ENCODE peak calls at places on chromosomes 16 and 17, in seven cellular contexts. U is Calu3, Q is stomach, L is AG10803, G is pancreas, C is IMR-90, B is fibroblast of lung. V is an unnamed sample.

GRCh38 chr17:72970246-72970645 is 122.2 kb downstream of the SLC39A11 start:
- DNase-seq in U (no peak), C (no peak), Q (no peak), B (no peak), L (no peak), G (no peak), V (no peak)

GRCh38 chr16:48408688-48409087 is 23.5 kb upstream of the SIAH1 start:
- DNase-seq in Q (peak; percentile 39), C (peak; percentile 67), B (peak; percentile 91), U (peak; percentile 54), L (peak; percentile 71), G (no peak), V (no peak)

GRCh38 chr17:79626156-79626890 is 15.5 kb upstream of the RBFOX3 start:
- DNase-seq in L (no peak), Q (no peak), U (no peak), B (no peak), C (no peak), G (no peak), V (no peak)

GRCh38 chr17:56172517-56172982 is 19.3 kb downstream of the ANKFN1 start:
- DNase-seq in C (no peak), G (peak; percentile 18), Q (no peak), B (no peak), L (peak; percentile 24), U (no peak), V (no peak)

GRCh38 chr17:50060951-50061712 is 5.2 kb downstream of the ITGA3 start:
- DNase-seq in B (peak; percentile 82), L (peak; percentile 78), U (no peak), C (peak; percentile 75), G (peak; percentile 69), Q (peak; percentile 76), V (no peak)

GRCh38 chr17:622356-622755 is 92.3 kb downstream of the VPS53 start:
- DNase-seq in B (peak; percentile 88), U (no peak), G (no peak), C (peak; percentile 87), L (peak; percentile 9), Q (no peak), V (no peak)

GRCh38 chr17:2854662-2855061 is 58.4 kb downstream of the RAP1GAP2 start:
- DNase-seq in C (no peak), L (no peak), Q (peak; percentile 69), B (no peak), G (peak; percentile 80), U (peak; percentile 47), V (no peak)

GRCh38 chr17:2025220-2025621 is at the start of gene RTN4RL1:
- DNase-seq in U (peak; percentile 27), B (peak; percentile 57), L (peak; percentile 55), C (no peak), G (peak; percentile 71), Q (peak; percentile 66), V (peak; percentile 42)

GRCh38 chr17:10385871-10386270 is 13.1 kb upstream of the MYH13 start:
- DNase-seq in B (no peak), Q (no peak), L (no peak), C (no peak), U (no peak), G (no peak), V (no peak)

GRCh38 chr17:35892091-35892637 is 12.0 kb upstream of the CCL5 start:
- DNase-seq in U (no peak), G (no peak), B (peak; percentile 22), L (no peak), Q (no peak), C (peak; percentile 12), V (peak; percentile 67)

GRCh38 chr16:3023415-3023668 is 400 bp downstream of the HCFC1R1 start:
- DNase-seq in G (peak; percentile 88), Q (no peak), U (peak; percentile 82), C (peak; percentile 66), L (peak; percentile 77), B (no peak), V (no peak)

GRCh38 chr17:28178800-28179199 is 136.3 kb downstream of the NLK start:
- DNase-seq in L (no peak), G (no peak), Q (no peak), C (no peak), B (peak; percentile 12), U (no peak), V (no peak)

GRCh38 chr16:75256059-75256870 is 4.8 kb upstream of the BCAR1 start:
- DNase-seq in B (no peak), L (no peak), C (no peak), U (no peak), G (peak; percentile 47), Q (peak; percentile 28), V (no peak)

GRCh38 chr17:66354472-66354871 is 52.1 kb downstream of the PRKCA start:
- DNase-seq in C (no peak), B (peak; percentile 36), L (no peak), Q (no peak), U (no peak), G (no peak), V (no peak)

GRCh38 chr16:87724490-87725291 is 41.1 kb downstream of the KLHDC4 start:
- DNase-seq in B (no peak), C (no peak), U (no peak), Q (no peak), G (no peak), L (no peak), V (peak; percentile 76)

GRCh38 chr17:77254961-77255741 is 114.4 kb downstream of the SEC14L1 start:
- DNase-seq in B (peak; percentile 82), G (no peak), L (peak; percentile 91), C (peak; percentile 86), Q (peak; percentile 53), U (peak; percentile 96), V (no peak)

GRCh38 chr16:3348547-3349167 is 7.0 kb upstream of the OR2C1 start:
- DNase-seq in Q (no peak), C (no peak), L (no peak), B (no peak), U (no peak), G (no peak), V (peak; percentile 7)

GRCh38 chr16:85465328-85466307 is 147.5 kb upstream of the GSE1 start:
- DNase-seq in L (peak; percentile 64), G (no peak), U (no peak), Q (no peak), B (peak; percentile 67), C (peak; percentile 76), V (no peak)

GRCh38 chr16:85612801-85613608 is at the start of gene GSE1:
- DNase-seq in B (peak; percentile 83), G (peak; percentile 99), Q (peak; percentile 99), U (peak; percentile 99), C (peak; percentile 68), L (peak; percentile 80), V (peak; percentile 94)

GRCh38 chr16:65117701-65118448 is 4.0 kb downstream of the CDH11 start:
- DNase-seq in B (peak; percentile 85), L (peak; percentile 86), C (peak; percentile 90), Q (peak; percentile 43), G (peak; percentile 42), U (peak; percentile 54), V (peak; percentile 63)

GRCh38 chr17:38507436-38507835 is 79.2 kb downstream of the ARHGAP23 start:
- DNase-seq in C (no peak), U (no peak), B (no peak), G (no peak), L (no peak), Q (no peak), V (no peak)

GRCh38 chr17:82952019-82952418 is 112.2 kb upstream of the ZNF750 start:
- DNase-seq in Q (no peak), U (no peak), C (no peak), G (no peak), B (no peak), L (no peak), V (no peak)

GRCh38 chr17:59361916-59362810 is 30.7 kb downstream of the YPEL2 start:
- DNase-seq in U (no peak), C (peak; percentile 93), Q (no peak), B (peak; percentile 98), G (no peak), L (peak; percentile 94), V (peak; percentile 82)

GRCh38 chr16:89410794-89411309 is 79.5 kb downstream of the ANKRD11 start:
- DNase-seq in C (peak; percentile 86), B (peak; percentile 89), U (peak; percentile 43), G (peak; percentile 92), L (peak; percentile 87), Q (peak; percentile 89), V (no peak)
- TF ChIP-seq CTCF in C (no peak), B (peak; percentile 23), U (no peak), G (peak; percentile 28), L (peak; percentile 6), Q (peak; percentile 48), V (no peak)

GRCh38 chr16:72824761-72825160 is 223.2 kb downstream of the ZFHX3 start:
- DNase-seq in U (no peak), L (no peak), C (no peak), B (no peak), G (no peak), Q (no peak), V (no peak)

GRCh38 chr16:72829846-72830620 is 217.9 kb downstream of the ZFHX3 start:
- DNase-seq in G (no peak), B (no peak), Q (no peak), U (no peak), C (peak; percentile 75), L (no peak), V (no peak)

GRCh38 chr16:72823961-72824490 is 223.9 kb downstream of the ZFHX3 start:
- DNase-seq in B (no peak), U (no peak), L (no peak), C (no peak), G (no peak), Q (no peak), V (no peak)

GRCh38 chr16:72827907-72828306 is 220.0 kb downstream of the ZFHX3 start:
- DNase-seq in B (no peak), G (no peak), U (no peak), Q (no peak), L (no peak), C (peak; percentile 49), V (no peak)

GRCh38 chr16:72825912-72826621 is 221.9 kb downstream of the ZFHX3 start:
- DNase-seq in G (no peak), B (no peak), Q (no peak), L (no peak), U (no peak), C (no peak), V (no peak)
- TF ChIP-seq CTCF in G (no peak), B (no peak), Q (no peak), L (no peak), U (no peak), C (no peak), V (no peak)

DNA sequence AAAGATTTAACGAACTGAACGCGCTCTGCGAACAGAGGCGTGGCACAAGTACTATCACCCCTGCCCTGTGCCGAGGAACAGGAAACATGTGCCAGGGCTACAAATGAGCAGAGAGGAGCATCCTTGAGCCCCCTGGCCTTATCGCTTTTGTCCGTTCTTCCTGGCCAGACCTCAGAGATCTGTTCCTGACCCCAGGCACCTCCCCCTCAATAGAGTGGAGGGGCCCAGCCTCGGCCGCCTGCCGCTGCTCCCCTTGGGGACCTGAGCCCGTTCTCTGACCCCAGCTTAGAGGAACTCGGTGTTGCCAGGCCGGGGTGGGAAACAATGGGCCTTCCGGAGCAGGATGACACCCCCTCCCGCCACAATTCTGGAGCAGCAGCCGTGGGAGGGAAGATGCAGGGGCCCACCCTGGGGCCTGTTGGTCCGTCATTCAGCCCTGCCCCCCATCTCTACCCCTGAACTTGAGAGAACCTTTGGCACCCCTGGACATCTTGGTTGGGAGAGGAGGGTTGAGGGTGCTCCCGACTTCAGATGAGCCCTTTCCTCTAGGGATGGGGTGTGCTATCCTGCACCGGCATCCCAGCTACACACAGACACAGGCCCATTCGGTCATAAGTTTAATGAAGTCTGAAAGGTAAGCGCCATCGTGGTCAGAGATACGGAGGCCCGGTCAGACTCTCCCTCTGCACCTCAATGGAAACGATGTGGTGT is 1.1 kb downstream of the NAA38 start:
- DNase-seq in Q (no peak), L (peak; percentile 20), B (peak; percentile 30), U (no peak), C (no peak), G (peak; percentile 66), V (peak; percentile 71)
- TF ChIP-seq CTCF in Q (no peak), L (no peak), B (no peak), U (no peak), C (no peak), G (no peak), V (no peak)

GRCh38 chr17:74695629-74696028 is 17.1 kb downstream of the CD300LF start:
- DNase-seq in Q (no peak), G (no peak), C (no peak), L (no peak), B (no peak), U (no peak), V (no peak)
- TF ChIP-seq CTCF in Q (no peak), G (no peak), C (no peak), L (no peak), B (no peak), U (no peak), V (no peak)